ENCODE peak calls at places on chromosome 1, in six cellular contexts. G is IMR-90, V is iPS DF 6.9, X is SJSA1, W is A549, I is astrocyte. K is an unnamed sample.

GRCh38 chr1:210645582-210646257 is 317.0 kb downstream of the HHAT start:
- DNase-seq in I (no peak), X (no peak), W (no peak), V (no peak), G (peak; percentile 12), K (no peak)

GRCh38 chr1:77538956-77539509 is 143.4 kb downstream of the ZZZ3 start:
- DNase-seq in W (peak; percentile 63), V (no peak), I (peak; percentile 90), G (peak; percentile 93), X (peak; percentile 65), K (no peak)

GRCh38 chr1:161117681-161118581 is at the start of the genes NIT1 and PFDN2:
- DNase-seq in X (peak; percentile 83), I (peak; percentile 79), W (peak; percentile 85), V (peak; percentile 68), G (peak; percentile 85), K (peak; percentile 93)

GRCh38 chr1:212941452-212941851 is 8.9 kb upstream of the VASH2 start:
- DNase-seq in X (no peak), W (no peak), V (no peak), G (no peak), I (no peak), K (no peak)

GRCh38 chr1:30526652-30527345 is 196.6 kb downstream of the MATN1 start:
- DNase-seq in G (no peak), V (no peak), I (no peak), X (peak; percentile 95), W (no peak), K (no peak)

GRCh38 chr1:94094466-94095111 is 26.4 kb downstream of the ABCA4 start:
- DNase-seq in G (peak; percentile 78), X (peak; percentile 87), V (no peak), W (no peak), I (peak; percentile 81), K (no peak)

GRCh38 chr1:18539171-18539570 is 58.4 kb downstream of the KLHDC7A start:
- DNase-seq in I (no peak), W (no peak), X (peak; percentile 29), G (no peak), V (no peak), K (no peak)

GRCh38 chr1:56788102-56788501 is 31.1 kb downstream of the FYB2 start:
- DNase-seq in G (no peak), W (no peak), X (no peak), I (no peak), V (no peak), K (no peak)

GRCh38 chr1:100250264-100250663 is 630 bp upstream of the DBT start:
- DNase-seq in V (no peak), G (no peak), W (no peak), I (no peak), X (no peak), K (no peak)

GRCh38 chr1:45205910-45206721 is at the start of gene ZSWIM5:
- DNase-seq in W (peak; percentile 52), X (peak; percentile 45), G (peak; percentile 42), V (no peak), I (peak; percentile 47), K (peak; percentile 58)

GRCh38 chr1:19284881-19285280 is 3.7 kb downstream of the AKR7A3 start:
- DNase-seq in I (no peak), W (no peak), X (no peak), V (no peak), G (no peak), K (no peak)

GRCh38 chr1:39840507-39840906 is 42.8 kb downstream of the TRIT1 start:
- DNase-seq in G (no peak), V (no peak), I (no peak), X (no peak), W (no peak), K (no peak)

GRCh38 chr1:39839651-39840050 is 43.7 kb downstream of the TRIT1 start:
- DNase-seq in X (no peak), G (no peak), W (no peak), I (no peak), V (no peak), K (no peak)

GRCh38 chr1:39841429-39841828 is 41.9 kb downstream of the TRIT1 start:
- DNase-seq in W (no peak), X (no peak), G (no peak), I (no peak), V (no peak), K (peak; percentile 11)

GRCh38 chr1:39842726-39843305 is 40.5 kb downstream of the TRIT1 start:
- DNase-seq in I (no peak), W (no peak), G (no peak), V (no peak), X (no peak), K (no peak)

DNA sequence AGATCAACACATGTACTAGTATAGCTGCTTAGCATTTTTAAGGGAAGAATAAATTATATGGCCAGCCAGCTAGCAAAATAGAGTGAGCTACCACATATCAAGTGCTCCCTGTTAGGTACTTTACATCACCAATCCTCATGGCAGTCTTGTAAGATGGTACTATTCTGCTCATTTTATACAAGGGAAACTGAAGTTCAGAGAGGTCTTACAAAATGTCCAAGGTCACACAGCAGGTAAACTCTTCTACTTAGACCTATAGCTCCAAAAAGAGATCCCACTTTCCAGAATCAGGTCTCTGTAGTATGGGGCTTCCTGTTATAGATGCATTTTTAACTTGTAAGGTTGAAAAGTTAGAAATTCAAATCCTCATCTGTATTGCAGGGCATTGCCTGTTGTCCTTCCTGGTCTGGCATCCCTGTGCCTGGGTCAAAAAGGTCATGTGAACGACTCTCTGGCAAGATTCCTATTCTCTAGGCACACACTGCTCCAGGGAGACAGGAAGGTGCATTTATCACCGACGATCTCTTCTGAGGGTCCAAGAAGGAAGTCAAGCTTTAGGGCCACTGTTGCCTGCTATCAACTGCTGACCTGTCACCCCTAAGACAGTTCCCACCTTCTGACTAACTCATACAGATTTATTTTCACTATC is 41.1 kb downstream of the TRIT1 start:
- DNase-seq in W (no peak), V (no peak), I (no peak), X (no peak), G (no peak), K (no peak)
- H3K4me1 ChIP-seq in W (no peaks in the 10 kb centered on the region), V (no peaks in the 10 kb centered on the region), I (peaks cover 18% of the 10 kb centered on the region), X (peaks cover 18% of the 10 kb centered on the region), G (peaks cover 15% of the 10 kb centered on the region), K (no peaks in the 10 kb centered on the region)

GRCh38 chr1:156149374-156150106 is 3.8 kb upstream of the SEMA4A start:
- DNase-seq in W (no peak), X (no peak), G (no peak), I (no peak), V (peak; percentile 93), K (peak; percentile 93)

GRCh38 chr1:156152628-156153027 is 757 bp upstream of the SEMA4A start:
- DNase-seq in X (no peak), I (no peak), W (no peak), G (no peak), V (no peak), K (no peak)

GRCh38 chr1:156150107-156151000 is 3.0 kb upstream of the SEMA4A start:
- DNase-seq in V (no peak), G (no peak), W (no peak), I (no peak), X (no peak), K (no peak)

GRCh38 chr1:156153362-156153761 is at the start of gene SEMA4A:
- DNase-seq in X (no peak), V (no peak), G (no peak), W (no peak), I (no peak), K (no peak)

GRCh38 chr1:156151093-156151688 is 2.2 kb upstream of the SEMA4A start:
- DNase-seq in X (no peak), W (no peak), G (peak; percentile 62), V (no peak), I (no peak), K (no peak)
- H3K4me1 ChIP-seq in X (peaks cover 7% of the 10 kb centered on the region), W (peaks cover 15% of the 10 kb centered on the region), G (peaks cover 11% of the 10 kb centered on the region), V (peaks cover 13% of the 10 kb centered on the region), I (peaks cover 12% of the 10 kb centered on the region), K (peaks cover 50% of the 10 kb centered on the region)

GRCh38 chr1:113253979-113254378 is 136.3 kb upstream of the MAGI3 start:
- DNase-seq in I (no peak), G (no peak), V (no peak), W (no peak), X (no peak), K (no peak)

GRCh38 chr1:113250161-113250560 is 140.2 kb upstream of the MAGI3 start:
- DNase-seq in V (no peak), G (no peak), I (no peak), W (no peak), X (no peak), K (no peak)

GRCh38 chr1:113255038-113255727 is 135.1 kb upstream of the MAGI3 start:
- DNase-seq in X (no peak), W (no peak), I (no peak), G (no peak), V (no peak), K (no peak)

GRCh38 chr1:113253187-113253966 is 136.9 kb upstream of the MAGI3 start:
- DNase-seq in X (no peak), I (no peak), G (no peak), W (no peak), V (no peak), K (no peak)

DNA sequence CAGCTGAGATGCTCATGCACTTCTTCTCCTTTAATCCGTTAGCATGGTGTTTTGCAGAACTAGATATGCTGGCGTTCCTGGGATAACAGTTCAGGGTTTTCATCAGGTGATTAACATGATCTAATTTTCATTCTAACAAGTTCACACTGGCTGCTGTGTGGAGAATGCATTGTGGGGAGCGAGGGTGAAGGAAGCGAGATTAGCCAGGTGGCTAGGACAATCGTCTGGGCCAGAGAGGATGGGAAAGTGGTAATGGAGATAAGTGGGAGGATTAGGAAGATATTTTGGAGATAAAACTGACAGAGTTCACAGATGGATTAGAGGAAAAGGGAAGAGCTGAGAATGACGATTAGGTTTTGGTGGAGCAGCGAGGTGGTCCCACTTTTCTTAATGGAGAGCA is 138.1 kb upstream of the MAGI3 start:
- DNase-seq in X (no peak), G (no peak), I (no peak), V (no peak), W (no peak), K (no peak)
- H3K4me1 ChIP-seq in X (no peaks in the 10 kb centered on the region), G (no peaks in the 10 kb centered on the region), I (no peaks in the 10 kb centered on the region), V (peaks cover 1% of the 10 kb centered on the region), W (no peaks in the 10 kb centered on the region), K (no peaks in the 10 kb centered on the region)

GRCh38 chr1:167666416-167666815 is 36.4 kb downstream of the RCSD1 start:
- DNase-seq in W (no peak), I (peak; percentile 32), V (no peak), X (peak; percentile 78), G (peak; percentile 45), K (no peak)

GRCh38 chr1:167669209-167670139 is 39.4 kb downstream of the RCSD1 start:
- DNase-seq in W (no peak), I (no peak), G (no peak), V (no peak), X (no peak), K (no peak)

GRCh38 chr1:167670563-167670962 is 40.5 kb downstream of the RCSD1 start:
- DNase-seq in V (no peak), W (no peak), G (no peak), X (no peak), I (no peak), K (no peak)

GRCh38 chr1:167667536-167667935 is 37.5 kb downstream of the RCSD1 start:
- DNase-seq in G (no peak), V (no peak), X (no peak), W (no peak), I (no peak), K (no peak)

GRCh38 chr1:167668108-167668507 is 38.1 kb downstream of the RCSD1 start:
- DNase-seq in I (no peak), V (no peak), X (no peak), G (no peak), W (no peak), K (no peak)
- H3K4me1 ChIP-seq in I (peaks cover 5% of the 10 kb centered on the region), V (no peaks in the 10 kb centered on the region), X (peaks cover 24% of the 10 kb centered on the region), G (peaks cover 5% of the 10 kb centered on the region), W (peaks cover 12% of the 10 kb centered on the region), K (peaks cover 15% of the 10 kb centered on the region)